ENCODE peak calls at places on chromosomes 6 and 20, in five cellular contexts. G is GM06990, U is HL-60, B is A549, E is T-helper 9 cell. X is an unnamed sample.

GRCh38 chr20:23456873-23457272 is 4.2 kb upstream of the CST11 start:
- DNase-seq in G (no peak), U (no peak), B (no peak), E (no peak), X (peak)

GRCh38 chr6:24205020-24205492 is 79.0 kb downstream of the NRSN1 start:
- DNase-seq in G (peak), U (no peak), B (peak), E (no peak), X (no peak)

GRCh38 chr6:17225767-17226166 is 55.4 kb upstream of the RBM24 start:
- DNase-seq in G (no peak), U (no peak), B (no peak), E (no peak), X (no peak)

GRCh38 chr6:12440981-12441380 is 150.8 kb downstream of the EDN1 start:
- DNase-seq in G (no peak), U (no peak), B (no peak), E (no peak), X (no peak)

GRCh38 chr6:8082954-8083858 is 19.0 kb upstream of the BLOC1S5 start:
- DNase-seq in G (no peak), U (no peak), B (peak), E (no peak), X (no peak)

GRCh38 chr6:127404594-127405178 is 54.5 kb downstream of the KIAA0408 start:
- DNase-seq in G (no peak), U (peak), B (no peak), E (no peak), X (no peak)

GRCh38 chr6:15852289-15852688 is 189.5 kb upstream of the DTNBP1 start:
- DNase-seq in G (no peak), U (no peak), B (no peak), E (no peak), X (no peak)

GRCh38 chr6:21679761-21680265 is 86.3 kb downstream of the SOX4 start:
- DNase-seq in G (no peak), U (no peak), B (peak), E (no peak), X (no peak)

GRCh38 chr20:21048841-21049273 is 57.3 kb downstream of the LINC00237 start:
- DNase-seq in G (peak), U (no peak), B (peak), E (peak), X (peak)

GRCh38 chr6:88865275-88865674 is 98.1 kb downstream of the RNGTT start:
- DNase-seq in G (no peak), U (no peak), B (no peak), E (no peak), X (no peak)

GRCh38 chr20:17659801-17660200 is 22.2 kb downstream of the RRBP1 start:
- DNase-seq in G (no peak), U (no peak), B (no peak), E (no peak), X (no peak)

GRCh38 chr6:154754152-154754551 is 20.9 kb downstream of the SCAF8 start:
- DNase-seq in G (no peak), U (no peak), B (no peak), E (no peak), X (no peak)

GRCh38 chr6:16670183-16670582 is 91.1 kb downstream of the ATXN1 start:
- DNase-seq in G (peak), U (no peak), B (no peak), E (no peak), X (no peak)

GRCh38 chr6:44004136-44004535 is 123.1 kb downstream of the MRPL14 start:
- DNase-seq in G (no peak), U (no peak), B (no peak), E (no peak), X (no peak)

GRCh38 chr6:75437451-75438185 is 56.0 kb downstream of the FILIP1 start:
- DNase-seq in G (no peak), U (no peak), B (no peak), E (no peak), X (no peak)

GRCh38 chr6:79469381-79470246 is 67.6 kb downstream of the LCA5 start:
- DNase-seq in G (no peak), U (no peak), B (no peak), E (no peak), X (no peak)

GRCh38 chr6:129849456-129849855 is 11.7 kb downstream of the TMEM244 start:
- DNase-seq in G (no peak), U (no peak), B (peak), E (no peak), X (no peak)

GRCh38 chr20:53867741-53868351 is 202.5 kb downstream of the BCAS1 start:
- DNase-seq in G (no peak), U (no peak), B (no peak), E (no peak), X (no peak)

GRCh38 chr20:6828794-6829423 is 61.4 kb downstream of the BMP2 start:
- DNase-seq in G (peak), U (peak), B (peak), E (no peak), X (no peak)

GRCh38 chr6:52554684-52555280 is 22.1 kb downstream of the TRAM2 start:
- DNase-seq in G (no peak), U (no peak), B (no peak), E (no peak), X (no peak)

GRCh38 chr6:45473121-45473967 is 95.6 kb upstream of the SUPT3H start:
- DNase-seq in G (no peak), U (no peak), B (no peak), E (no peak), X (no peak)

GRCh38 chr6:13296536-13296997 is 31.8 kb downstream of the TBC1D7 start:
- DNase-seq in G (no peak), U (no peak), B (no peak), E (no peak), X (peak)

GRCh38 chr20:10781526-10781925 is 107.7 kb upstream of the JAG1 start:
- DNase-seq in G (no peak), U (no peak), B (no peak), E (no peak), X (no peak)

GRCh38 chr6:26125015-26125690 is 37.9 kb downstream of the HFE start:
- DNase-seq in G (peak), U (no peak), B (peak), E (peak), X (no peak)

GRCh38 chr6:120498711-120499110 is 835.6 kb downstream of the TBC1D32 start:
- DNase-seq in G (no peak), U (no peak), B (no peak), E (no peak), X (no peak)

GRCh38 chr6:113903666-113904330 is 46.7 kb downstream of the MARCKS start:
- DNase-seq in G (no peak), U (no peak), B (no peak), E (no peak), X (no peak)

GRCh38 chr20:25148181-25148981 is 47.1 kb upstream of the ENTPD6 start:
- DNase-seq in G (no peak), U (no peak), B (no peak), E (peak), X (no peak)

X was measured in osteocyte.